ENCODE peak calls at places on chromosome 5, in six cellular contexts. W is mammary epithelial cell, F is heart left ventricle, V is WERI-Rb-1, N is BE2C, Z is lower lobe of right lung. I is an unnamed sample.
A peak's percentile ranks its signal among the peaks of the same experiment; 100 is the strongest.

GRCh38 chr5:54753034-54753433 is 232.4 kb downstream of the ESM1 start:
- DNase-seq in Z (no peak), N (no peak), W (no peak), V (no peak), F (no peak), I (no peak)

GRCh38 chr5:149172709-149173505 is 31.6 kb downstream of the ABLIM3 start:
- DNase-seq in W (peak; percentile 20), V (no peak), Z (no peak), N (no peak), F (no peak), I (no peak)

GRCh38 chr5:68239485-68239884 is 23.9 kb downstream of the PIK3R1 start:
- DNase-seq in F (peak; percentile 70), V (no peak), W (peak; percentile 76), N (peak; percentile 78), Z (peak; percentile 74), I (no peak)

GRCh38 chr5:151080620-151081425 is at the start of gene TNIP1:
- DNase-seq in V (peak; percentile 92), F (peak; percentile 97), W (peak; percentile 96), Z (peak; percentile 95), N (peak; percentile 94), I (peak; percentile 97)

GRCh38 chr5:122565331-122565730 is 209.5 kb upstream of the SNX2 start:
- DNase-seq in V (no peak), N (no peak), Z (no peak), W (no peak), F (no peak), I (no peak)

GRCh38 chr5:59786271-59786805 is 107.2 kb downstream of the PDE4D start:
- DNase-seq in Z (no peak), F (no peak), W (peak; percentile 92), V (no peak), N (no peak), I (no peak)

GRCh38 chr5:150661821-150662596 is 958 bp downstream of the MYOZ3 start:
- DNase-seq in F (no peak), W (no peak), Z (no peak), V (no peak), N (no peak), I (peak; percentile 13)

GRCh38 chr5:146052780-146053179 is 52.6 kb downstream of the PLAC8L1 start:
- DNase-seq in N (no peak), Z (no peak), F (no peak), W (no peak), V (peak; percentile 27), I (peak; percentile 70)

GRCh38 chr5:76715734-76716455 is at the start of gene F2R:
- DNase-seq in Z (peak; percentile 61), V (peak; percentile 72), W (peak; percentile 44), F (peak; percentile 77), N (peak; percentile 44), I (peak; percentile 97)

GRCh38 chr5:142601432-142601831 is 84.5 kb downstream of the FGF1 start:
- DNase-seq in N (peak; percentile 29), V (peak; percentile 31), W (no peak), F (no peak), Z (no peak), I (no peak)

GRCh38 chr5:139543423-139543991 is 17.6 kb upstream of the UBE2D2 start:
- DNase-seq in W (no peak), N (peak; percentile 81), Z (peak; percentile 80), V (no peak), F (peak; percentile 78), I (peak; percentile 93)

DNA sequence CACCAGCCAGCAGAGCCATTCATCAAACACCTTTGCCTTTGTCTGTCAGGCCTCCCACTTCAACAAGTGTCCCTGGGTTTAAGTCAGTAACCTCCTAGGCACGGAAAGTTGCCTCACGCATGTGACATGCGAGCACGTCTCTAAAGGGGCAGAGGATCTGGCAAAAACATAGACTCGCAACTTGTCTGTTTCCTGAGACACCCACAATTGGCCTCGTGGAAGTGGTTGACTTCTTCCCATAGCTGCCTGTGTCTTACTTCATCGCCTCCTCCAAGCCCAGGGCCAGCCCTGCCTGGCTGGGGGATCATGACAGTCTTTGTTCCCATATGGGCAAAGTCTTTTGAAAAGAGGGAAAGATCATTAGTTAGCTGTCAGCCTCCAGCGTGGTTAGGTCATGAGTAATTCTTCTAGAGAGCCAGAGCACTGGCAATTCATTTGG is 35.5 kb upstream of the GLRX start:
- DNase-seq in N (no peak), W (peak; percentile 9), V (no peak), Z (no peak), F (no peak), I (no peak)
- H3K4me3 ChIP-seq in N (no peak overlapping the region), W (no peak overlapping the region), V (no peak overlapping the region), Z (no peak overlapping the region), F (no peak overlapping the region), I (no peak overlapping the region)

GRCh38 chr5:50711280-50711679 is 44.8 kb downstream of the PARP8 start:
- DNase-seq in N (no peak), F (no peak), V (no peak), W (no peak), Z (no peak), I (no peak)
- H3K4me3 ChIP-seq in N (no peak overlapping the region), F (no peak overlapping the region), V (no peak overlapping the region), W (no peak overlapping the region), Z (peak overlapping the region; percentile 24), I (no peak overlapping the region)

DNA sequence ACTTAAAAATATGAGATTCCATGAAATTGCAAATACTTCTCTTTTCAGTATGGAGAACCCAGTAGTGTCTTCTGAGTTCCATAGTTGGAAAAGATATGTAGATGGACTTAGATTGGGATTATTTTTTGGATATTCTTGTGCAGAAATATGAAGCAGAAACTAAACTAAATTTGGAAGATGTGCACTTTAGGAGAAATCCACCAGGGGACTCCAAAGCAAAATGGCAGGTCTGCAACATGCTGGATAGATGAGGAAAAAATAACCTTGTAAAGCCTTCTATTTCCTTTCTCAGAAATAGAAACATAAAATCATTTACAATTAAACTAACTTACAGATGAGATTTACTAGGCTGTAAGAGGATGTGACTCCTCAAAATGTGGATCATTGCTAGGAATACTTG is 49.2 kb upstream of the MINAR2 start:
- DNase-seq in Z (no peak), V (no peak), N (no peak), W (no peak), F (no peak), I (no peak)
- H3K4me3 ChIP-seq in Z (no peak overlapping the region), V (no peak overlapping the region), N (no peak overlapping the region), W (no peak overlapping the region), F (no peak overlapping the region), I (no peak overlapping the region)

GRCh38 chr5:132259061-132259851 is 1.8 kb downstream of the PDLIM4 start:
- DNase-seq in N (peak; percentile 91), V (peak; percentile 79), Z (no peak), W (peak; percentile 86), F (peak; percentile 62), I (peak; percentile 58)
- H3K4me3 ChIP-seq in N (peak overlapping the region; percentile 90), V (no peak overlapping the region), Z (peak overlapping the region; percentile 54), W (peak overlapping the region; percentile 81), F (no peak overlapping the region), I (no peak overlapping the region)